ENCODE peak calls at places on chromosome 19, in ten cellular contexts. W is Kasumi-1; A is stimulated activated CD4-positive, alpha-beta T cell treated with anti-CD3 and anti-CD28 coated beads, Interleukin-4, amount 100 ng/mL, for 48 hours; G is activated CD4-positive, alpha-beta T cell treated with anti-CD3 and anti-CD28 coated beads for 24 hours; H is activated naive CD4-positive, alpha-beta T cell treated with anti-CD3 and anti-CD28 coated beads, Interleukin-2, amount 50 U/mL, for 72 hours; Q is fibroblast of villous mesenchyme; X is glutamatergic neuron; L is keratinocyte; C is T1000; O is right atrium auricular region. E is an unnamed sample.

GRCh38 chr19:50051964-50052363 is 26.2 kb downstream of the ZNF473 start:
- DNase-seq in O (no peak), L (no peak), G (no peak), Q (no peak), C (no peak), X (no peak), A (no peak), H (no peak), W (peak; percentile 1), E (no peak)

GRCh38 chr19:39401549-39402416 is 4.9 kb upstream of the ZFP36 start:
- DNase-seq in C (peak; percentile 24), H (peak; percentile 93), G (peak; percentile 53), W (no peak), A (peak; percentile 69), O (peak; percentile 83), L (no peak), Q (peak; percentile 85), X (no peak), E (peak; percentile 69)

GRCh38 chr19:34034318-34034846 is 137.9 kb upstream of the LSM14A start:
- DNase-seq in A (no peak), X (no peak), C (no peak), H (no peak), L (no peak), Q (no peak), G (no peak), O (no peak), W (no peak), E (no peak)

GRCh38 chr19:23415034-23415433 is 19.8 kb upstream of the ZNF91 start:
- DNase-seq in W (no peak), O (no peak), X (no peak), L (no peak), G (no peak), H (no peak), C (no peak), Q (no peak), A (no peak), E (no peak)

GRCh38 chr19:719081-719512 is 10.4 kb downstream of the PALM start:
- DNase-seq in C (no peak), G (no peak), O (peak; percentile 87), Q (peak; percentile 63), X (no peak), L (no peak), H (no peak), A (no peak), W (no peak), E (no peak)

GRCh38 chr19:8336665-8337064 is 6.4 kb downstream of the KANK3 start:
- DNase-seq in Q (no peak), L (no peak), C (no peak), G (no peak), W (no peak), O (no peak), H (no peak), X (no peak), A (no peak), E (no peak)

GRCh38 chr19:58150328-58150921 is at the start of gene ZNF329:
- DNase-seq in X (peak; percentile 92), L (peak; percentile 35), W (peak; percentile 76), O (peak; percentile 78), A (peak; percentile 92), G (peak; percentile 89), Q (peak; percentile 81), H (peak; percentile 94), C (peak; percentile 82), E (peak; percentile 88)

GRCh38 chr19:50690439-50690838 is 29.2 kb downstream of the SHANK1 start:
- DNase-seq in W (no peak), Q (no peak), O (no peak), G (no peak), A (no peak), X (no peak), L (no peak), H (no peak), C (no peak), E (no peak)

GRCh38 chr19:17294051-17294891 is 9.0 kb downstream of the ABHD8 start:
- DNase-seq in Q (no peak), H (no peak), C (no peak), W (peak; percentile 49), G (peak; percentile 42), X (peak; percentile 67), O (no peak), L (no peak), A (peak; percentile 66), E (peak; percentile 28)